ENCODE peak calls at places on chromosomes 5 and 9, in ten cellular contexts. T is activated CD8-positive, alpha-beta memory T cell treated with anti-CD3 and anti-CD28 coated beads for 4 hours; A is NCI-H1417; S is AG09319; Z is astrocyte of the spinal cord; C is iris pigment epithelial cell; V is glomerular endothelial cell; W is GM12865; G is iPS-NIHi11; H is H4. K is an unnamed sample.

GRCh38 chr9:4890242-4890641 is 94.8 kb upstream of the JAK2 start:
- DNase-seq in T (no peak), A (no peak), S (no peak), Z (no peak), C (no peak), V (no peak), W (no peak), G (no peak), H (no peak), K (no peak)

GRCh38 chr5:100900142-100900795 is 2.8 kb downstream of the ST8SIA4 start:
- DNase-seq in T (peak), A (peak), S (no peak), Z (peak), C (peak), V (no peak), W (peak), G (peak), H (peak), K (no peak)

GRCh38 chr5:56388229-56389065 is 155.3 kb upstream of the ANKRD55 start:
- DNase-seq in T (no peak), A (no peak), S (no peak), Z (no peak), C (no peak), V (no peak), W (no peak), G (no peak), H (no peak), K (no peak)

GRCh38 chr5:149532413-149532812 is 18.8 kb downstream of the CSNK1A1 start:
- DNase-seq in T (no peak), A (no peak), S (no peak), Z (no peak), C (no peak), V (no peak), W (no peak), G (no peak), H (no peak), K (no peak)

GRCh38 chr5:134509308-134510040 is 16.0 kb upstream of the JADE2 start:
- DNase-seq in T (no peak), A (no peak), S (no peak), Z (peak), C (peak), V (no peak), W (no peak), G (no peak), H (peak), K (no peak)

GRCh38 chr5:173815571-173815970 is 72.6 kb upstream of the CPEB4 start:
- DNase-seq in T (no peak), A (no peak), S (no peak), Z (no peak), C (no peak), V (no peak), W (no peak), G (no peak), H (no peak), K (no peak)

GRCh38 chr9:129242191-129242953 is 64.3 kb upstream of the IER5L start:
- DNase-seq in T (no peak), A (no peak), S (no peak), Z (no peak), C (no peak), V (no peak), W (no peak), G (no peak), H (no peak), K (no peak)

GRCh38 chr5:116532762-116533525 is 41.7 kb downstream of the SEMA6A start:
- DNase-seq in T (no peak), A (peak), S (no peak), Z (no peak), C (no peak), V (no peak), W (no peak), G (no peak), H (no peak), K (no peak)

GRCh38 chr5:74107899-74108298 is 481.9 kb downstream of the ARHGEF28 start:
- DNase-seq in T (no peak), A (no peak), S (no peak), Z (no peak), C (no peak), V (no peak), W (no peak), G (no peak), H (no peak), K (no peak)

K was measured in GM06990.